ENCODE peak calls at places on chromosomes 4 and X, in ten cellular contexts. R, B, S, I, T, F, X, L, Y and G are unnamed samples.

GRCh38 chr4:108001540-108001939 is 11.9 kb downstream of the HADH start:
- DNase-seq in R (no peak), B (no peak), S (no peak), I (no peak), T (no peak), F (no peak), X (no peak), L (no peak), Y (no peak), G (no peak)

GRCh38 chr4:7516116-7516772 is 81.5 kb upstream of the PSAPL1 start:
- DNase-seq in R (no peak), B (no peak), S (no peak), I (no peak), T (no peak), F (no peak), X (no peak), L (no peak), Y (no peak), G (no peak)

GRCh38 chr4:8079031-8079885 is 79.4 kb downstream of the ABLIM2 start:
- DNase-seq in R (no peak), B (no peak), S (peak; percentile 74), I (no peak), T (no peak), F (no peak), X (no peak), L (no peak), Y (no peak), G (no peak)

GRCh38 chrX:154712781-154713391 is 38.0 kb downstream of the GAB3 start:
- DNase-seq in R (no peak), B (no peak), S (no peak), I (no peak), T (no peak), F (no peak), X (no peak), L (peak; percentile 74), Y (no peak), G (peak; percentile 57)

GRCh38 chr4:102500371-102501175 is 586 bp upstream of the NFKB1 start:
- DNase-seq in R (peak; percentile 27), B (no peak), S (peak; percentile 88), I (no peak), T (no peak), F (peak; percentile 93), X (peak; percentile 73), L (peak; percentile 40), Y (no peak), G (no peak)

GRCh38 chr4:8276358-8277240 is 7.0 kb downstream of the HTRA3 start:
- DNase-seq in R (no peak), B (no peak), S (peak; percentile 88), I (no peak), T (peak; percentile 52), F (no peak), X (peak; percentile 69), L (no peak), Y (no peak), G (no peak)

GRCh38 chr4:17448689-17449088 is 63.2 kb downstream of the QDPR start:
- DNase-seq in R (no peak), B (no peak), S (no peak), I (no peak), T (no peak), F (no peak), X (no peak), L (no peak), Y (no peak), G (no peak)

GRCh38 chr4:53022162-53023100 is 160.3 kb downstream of the RASL11B start:
- DNase-seq in R (no peak), B (no peak), S (no peak), I (no peak), T (no peak), F (no peak), X (no peak), L (no peak), Y (no peak), G (no peak)

GRCh38 chrX:115229337-115229991 is 4.4 kb downstream of the LRCH2 start:
- DNase-seq in R (no peak), B (no peak), S (no peak), I (no peak), T (no peak), F (no peak), X (no peak), L (no peak), Y (no peak), G (no peak)

GRCh38 chrX:154695913-154696312 is 42.5 kb upstream of the CTAG2 start:
- DNase-seq in R (no peak), B (no peak), S (no peak), I (no peak), T (no peak), F (no peak), X (no peak), L (no peak), Y (no peak), G (no peak)

GRCh38 chr4:43837171-43837570 is 611.4 kb downstream of the KCTD8 start:
- DNase-seq in R (no peak), B (no peak), S (no peak), I (no peak), T (no peak), F (no peak), X (no peak), L (no peak), Y (no peak), G (no peak)

GRCh38 chr4:146957252-146957651 is 11.6 kb upstream of the TTC29 start:
- DNase-seq in R (no peak), B (peak; percentile 84), S (no peak), I (no peak), T (no peak), F (no peak), X (no peak), L (no peak), Y (no peak), G (no peak)

GRCh38 chr4:4994312-4995097 is 24.8 kb downstream of the CYTL1 start:
- DNase-seq in R (peak; percentile 15), B (no peak), S (no peak), I (no peak), T (no peak), F (no peak), X (no peak), L (no peak), Y (no peak), G (no peak)

GRCh38 chr4:142567199-142567598 is 278.9 kb downstream of the INPP4B start:
- DNase-seq in R (no peak), B (no peak), S (no peak), I (peak; percentile 2), T (peak; percentile 35), F (no peak), X (no peak), L (no peak), Y (peak; percentile 50), G (peak; percentile 37)

GRCh38 chr4:148704291-148704690 is 262.1 kb upstream of the NR3C2 start:
- DNase-seq in R (no peak), B (no peak), S (no peak), I (no peak), T (peak; percentile 10), F (no peak), X (no peak), L (no peak), Y (no peak), G (no peak)

GRCh38 chr4:121108557-121108956 is 36.2 kb upstream of the NDNF start:
- DNase-seq in R (peak; percentile 81), B (no peak), S (no peak), I (no peak), T (no peak), F (peak; percentile 3), X (no peak), L (no peak), Y (no peak), G (no peak)